ENCODE peak calls at places on chromosomes 11 and 22, in seven cellular contexts. H is A549, T is transverse colon, W is upper lobe of left lung, B is ovary, Y is sigmoid colon, R is H1. F is an unnamed sample. For H3K9me3, the result is how much of the 10 kb centered on the place peaks cover.

GRCh38 chr22:41976070-41976901 is 7.0 kb downstream of the SEPTIN3 start:
- DNase-seq in H (no peak), T (peak), W (peak), B (no peak), Y (no peak), R (no peak), F (no peak)

GRCh38 chr11:838441-839279 is 3.7 kb downstream of the POLR2L start:
- DNase-seq in H (peak), T (peak), W (peak), B (no peak), Y (no peak), R (no peak), F (no peak)

GRCh38 chr11:18111005-18111404 is 5.1 kb upstream of the SAAL1 start:
- DNase-seq in H (no peak), T (no peak), W (no peak), B (no peak), Y (no peak), R (no peak), F (no peak)

GRCh38 chr11:66967670-66968425 is 7.3 kb upstream of the C11orf86 start:
- DNase-seq in H (no peak), T (no peak), W (no peak), B (no peak), Y (no peak), R (no peak), F (no peak)

GRCh38 chr11:12270215-12270797 is 107.1 kb upstream of the PARVA start:
- DNase-seq in H (no peak), T (no peak), W (no peak), B (no peak), Y (no peak), R (no peak), F (no peak)

GRCh38 chr22:32996702-32997101 is 61.5 kb downstream of the SYN3 start:
- DNase-seq in H (no peak), T (peak), W (peak), B (no peak), Y (peak), R (no peak), F (peak)

GRCh38 chr22:38034278-38034882 is 22.8 kb upstream of the PICK1 start:
- DNase-seq in H (peak), T (peak), W (peak), B (peak), Y (peak), R (peak), F (peak)

GRCh38 chr11:28739489-28740280 is 631.5 kb downstream of the METTL15 start:
- DNase-seq in H (no peak), T (no peak), W (no peak), B (no peak), Y (no peak), R (no peak), F (no peak)

GRCh38 chr11:66847461-66848232 is 4.4 kb downstream of the RCE1 start:
- DNase-seq in H (no peak), T (no peak), W (no peak), B (peak), Y (peak), R (no peak), F (no peak)

GRCh38 chr11:3120071-3120792 is 44.9 kb downstream of the OSBPL5 start:
- DNase-seq in H (no peak), T (peak), W (peak), B (peak), Y (peak), R (no peak), F (no peak)

GRCh38 chr11:107565219-107565937 is at the start of gene ALKBH8:
- DNase-seq in H (peak), T (peak), W (peak), B (peak), Y (peak), R (no peak), F (peak)

GRCh38 chr22:47011131-47011854 is 248.8 kb downstream of the TBC1D22A start:
- DNase-seq in H (no peak), T (no peak), W (no peak), B (no peak), Y (peak), R (no peak), F (no peak)

GRCh38 chr22:29944339-29944738 is 61.4 kb downstream of the MTMR3 start:
- DNase-seq in H (no peak), T (no peak), W (no peak), B (no peak), Y (no peak), R (no peak), F (no peak)

GRCh38 chr11:2549876-2550605 is 105.2 kb downstream of the KCNQ1 start:
- DNase-seq in H (no peak), T (peak), W (peak), B (peak), Y (peak), R (no peak), F (no peak)

GRCh38 chr11:115590254-115590653 is 86.0 kb upstream of the CADM1 start:
- DNase-seq in H (no peak), T (no peak), W (no peak), B (no peak), Y (no peak), R (no peak), F (no peak)

GRCh38 chr11:99176430-99176829 is 155.7 kb downstream of the CNTN5 start:
- DNase-seq in H (no peak), T (no peak), W (no peak), B (no peak), Y (no peak), R (no peak), F (no peak)

DNA sequence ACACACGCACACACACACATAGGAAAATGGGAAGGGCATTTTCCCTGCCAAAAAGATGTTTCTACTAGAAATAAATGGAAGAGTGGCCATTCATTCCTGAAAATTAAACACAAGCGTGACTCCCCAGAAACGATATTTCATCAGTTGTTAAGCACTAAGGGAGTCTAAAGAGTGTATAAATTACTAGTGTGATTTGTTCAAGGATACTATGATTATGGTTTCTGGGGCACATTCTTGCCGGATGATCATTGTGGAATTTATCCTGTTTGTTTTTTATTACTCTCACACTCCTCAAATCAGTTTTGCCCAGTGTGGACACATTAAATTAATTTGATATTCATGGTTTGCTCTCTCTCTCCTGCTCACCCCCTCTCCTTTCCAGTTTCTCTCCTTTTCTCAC is 16.4 kb upstream of the AMOTL1 start:
- DNase-seq in H (no peak), T (no peak), W (no peak), B (no peak), Y (no peak), R (no peak), F (no peak)
- TF ChIP-seq EP300 in H (no peak), T (no peak), W (no peak), B (no peak), Y (no peak), R (no peak), F (no peak)

GRCh38 chr11:61539958-61540357 is 31.4 kb downstream of the LRRC10B start:
- DNase-seq in H (no peak), T (no peak), W (no peak), B (no peak), Y (no peak), R (no peak), F (no peak)
- H3K9me3 ChIP-seq in H (under half), T (under half), W (under half), B (under half), Y (under half), R (under half), F (under half)

DNA sequence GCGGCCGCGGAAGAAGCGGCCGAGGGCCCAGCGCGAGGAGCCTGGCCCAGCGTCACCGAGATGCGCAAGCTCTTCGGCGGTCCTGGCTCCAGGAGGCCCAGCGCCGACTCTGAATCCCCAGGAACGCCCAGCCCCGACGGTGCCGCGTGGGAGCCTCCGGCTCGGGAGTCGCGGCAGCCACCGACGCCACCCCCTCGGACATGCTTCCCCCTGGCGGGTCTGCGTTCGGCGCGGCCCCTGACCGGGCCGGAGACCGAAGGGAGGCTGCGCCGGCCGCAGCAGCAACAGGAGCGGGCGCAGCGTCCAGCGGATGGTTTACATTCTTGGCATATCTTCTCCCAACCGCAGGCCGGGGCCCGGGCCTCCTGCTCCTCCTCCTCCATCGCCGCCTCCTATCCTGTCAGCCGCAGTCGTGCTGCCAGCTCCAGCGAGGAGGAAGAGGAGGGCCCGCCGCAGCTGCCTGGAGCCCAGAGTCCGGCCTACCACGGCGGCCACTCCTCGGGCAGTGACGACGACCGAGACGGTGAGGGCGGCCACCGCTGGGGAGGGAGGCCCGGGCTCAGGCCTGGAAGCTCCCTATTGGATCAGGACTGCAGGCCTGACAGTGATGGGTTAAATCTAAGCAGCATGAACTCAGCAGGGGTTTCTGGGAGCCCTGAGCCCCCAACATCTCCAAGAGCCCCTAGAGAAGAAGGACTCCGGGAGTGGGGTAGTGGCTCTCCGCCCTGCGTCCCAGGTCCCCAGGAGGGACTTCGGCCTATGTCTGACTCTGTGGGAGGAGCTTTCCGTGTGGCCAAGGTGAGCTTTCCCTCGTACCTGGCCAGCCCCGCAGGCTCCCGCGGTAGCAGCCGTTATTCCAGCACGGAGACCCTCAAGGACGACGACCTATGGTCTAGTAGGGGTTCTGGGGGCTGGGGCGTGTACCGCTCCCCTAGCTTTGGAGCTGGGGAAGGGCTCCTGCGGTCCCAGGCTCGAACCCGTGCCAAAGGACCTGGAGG is 1.2 kb downstream of the ARHGEF17 start:
- DNase-seq in H (peak), T (peak), W (peak), B (peak), Y (peak), R (no peak), F (peak)
- TF ChIP-seq EP300 in H (no peak), T (no peak), W (no peak), B (no peak), Y (no peak), R (no peak), F (no peak)

DNA sequence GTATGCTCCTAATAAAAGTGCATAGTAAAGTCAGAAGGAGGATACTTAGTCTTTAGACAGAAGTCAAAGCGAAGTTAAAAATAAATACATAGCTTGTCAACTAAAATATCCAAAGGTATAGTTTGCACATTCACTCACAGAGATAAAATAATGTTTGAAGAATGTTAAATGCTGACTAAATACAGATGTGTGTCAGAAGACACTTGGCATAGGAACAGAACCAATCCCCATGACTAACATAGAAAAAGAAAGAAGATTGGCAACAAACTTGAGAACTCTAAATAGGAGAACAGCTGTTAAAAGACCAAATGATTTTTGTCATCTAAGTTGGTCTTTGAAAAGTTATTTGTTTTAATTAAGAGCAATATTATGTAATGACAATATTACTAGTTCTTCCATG is 1172.1 kb upstream of the RAG2 start:
- DNase-seq in H (no peak), T (no peak), W (no peak), B (no peak), Y (no peak), R (no peak), F (no peak)
- H3K9me3 ChIP-seq in H (under half), T (under half), W (under half), B (under half), Y (under half), R (under half), F (under half)

DNA sequence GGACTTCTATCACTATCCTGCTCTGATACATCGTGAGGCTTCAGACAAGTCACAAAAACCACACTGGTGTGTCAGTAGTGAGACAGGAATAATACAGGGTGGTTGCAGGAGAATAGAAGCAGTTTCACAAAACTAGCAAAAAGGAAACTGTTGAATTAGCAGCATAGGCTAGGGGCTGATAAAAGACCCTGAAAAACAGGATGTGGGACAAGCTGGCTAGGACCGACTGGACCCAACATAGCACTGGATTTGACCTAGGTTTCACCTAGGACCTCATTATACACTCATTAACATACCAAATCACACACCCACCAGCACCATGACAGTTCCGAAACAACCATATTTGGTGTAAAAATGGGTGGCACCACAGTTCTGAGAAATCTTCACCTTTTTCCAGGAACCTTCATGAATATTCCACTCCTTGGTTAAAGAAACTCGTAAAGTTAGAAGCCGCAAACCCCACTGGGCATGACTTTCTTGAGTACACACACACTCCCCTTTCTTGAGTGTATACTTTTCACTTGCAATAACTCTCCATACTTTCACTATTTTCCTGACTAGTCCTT is 76.2 kb downstream of the SLC1A2 start:
- DNase-seq in H (no peak), T (no peak), W (no peak), B (no peak), Y (no peak), R (no peak), F (no peak)
- TF ChIP-seq EP300 in H (no peak), T (no peak), W (no peak), B (no peak), Y (no peak), R (no peak), F (no peak)

GRCh38 chr22:48677168-48677520 is 1150.5 kb downstream of the BRD1 start:
- DNase-seq in H (no peak), T (no peak), W (peak), B (no peak), Y (no peak), R (no peak), F (no peak)
- H3K9me3 ChIP-seq in H (under half), T (under half), W (under half), B (under half), Y (under half), R (under half), F (under half)

DNA sequence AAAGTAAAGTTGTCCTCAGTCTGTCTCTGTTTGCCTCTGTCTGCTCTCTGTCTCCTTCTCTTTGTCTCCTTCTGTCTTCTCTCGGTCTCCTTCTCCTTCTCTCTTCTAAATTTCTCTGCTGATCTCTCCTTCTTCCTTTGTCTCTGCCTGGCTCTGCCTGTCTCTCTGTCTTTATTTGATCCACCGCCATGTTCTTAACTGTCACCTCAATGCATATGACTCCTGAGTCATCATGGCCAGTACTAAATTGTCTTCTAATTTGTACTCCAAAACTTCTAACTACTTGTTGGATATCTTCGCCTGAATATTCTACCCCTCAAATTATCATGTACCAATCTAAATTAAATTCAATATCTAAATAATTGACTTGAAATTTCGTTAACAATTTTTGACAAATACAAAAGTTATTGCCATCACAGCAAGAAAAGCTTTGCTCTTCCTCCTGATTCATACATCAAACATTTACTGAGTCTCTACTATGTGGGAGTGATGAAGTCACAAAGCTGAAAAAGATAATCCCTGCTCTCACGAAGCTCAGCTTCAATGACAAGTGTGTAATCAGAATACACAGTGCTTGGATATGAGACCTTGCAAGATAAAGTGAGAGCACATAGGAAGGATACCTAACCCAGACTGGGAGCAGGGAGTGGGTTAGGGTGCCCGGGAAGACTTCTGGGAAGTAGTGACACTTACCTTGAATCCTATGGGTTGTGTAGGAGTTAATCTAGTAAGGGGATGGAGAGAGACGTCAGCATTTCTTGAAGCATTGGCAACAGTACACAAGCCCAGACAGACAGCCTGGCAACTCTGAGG is 193.0 kb downstream of the MAML2 start:
- DNase-seq in H (no peak), T (no peak), W (no peak), B (no peak), Y (no peak), R (no peak), F (no peak)
- TF ChIP-seq EP300 in H (no peak), T (no peak), W (no peak), B (no peak), Y (no peak), R (no peak), F (no peak)

F was measured in tibial nerve.